ENCODE peak calls at places on chromosome 10, in six cellular contexts. N, D, C, R, B and P are unnamed samples.

GRCh38 chr10:129323311-129323710 is 143.7 kb upstream of the MGMT start:
- DNase-seq in N (no peak), D (no peak), C (no peak), R (no peak), B (no peak), P (no peak)

GRCh38 chr10:132904169-132904813 is 38.1 kb downstream of the CFAP46 start:
- DNase-seq in N (no peak), D (peak; percentile 77), C (peak; percentile 88), R (peak; percentile 54), B (peak; percentile 34), P (peak; percentile 53)

GRCh38 chr10:79375321-79376077 is 28.2 kb downstream of the PPIF start:
- DNase-seq in N (no peak), D (peak; percentile 28), C (no peak), R (peak; percentile 72), B (no peak), P (no peak)

GRCh38 chr10:126945351-126946035 is 40.3 kb downstream of the DOCK1 start:
- DNase-seq in N (no peak), D (no peak), C (no peak), R (peak; percentile 57), B (no peak), P (no peak)

GRCh38 chr10:6689036-6689435 is 109.0 kb upstream of the PRKCQ start:
- DNase-seq in N (no peak), D (no peak), C (no peak), R (no peak), B (no peak), P (no peak)

GRCh38 chr10:113858541-113858940 is 4.1 kb downstream of the NHLRC2 start:
- DNase-seq in N (no peak), D (no peak), C (no peak), R (no peak), B (no peak), P (peak; percentile 1)

GRCh38 chr10:5620223-5620721 is 46.1 kb downstream of the ASB13 start:
- DNase-seq in N (no peak), D (no peak), C (no peak), R (peak; percentile 85), B (no peak), P (no peak)

GRCh38 chr10:63767512-63767911 is 246.3 kb downstream of the REEP3 start:
- DNase-seq in N (no peak), D (peak; percentile 38), C (no peak), R (no peak), B (peak; percentile 28), P (no peak)

GRCh38 chr10:17784701-17785100 is 24.4 kb upstream of the MRC1 start:
- DNase-seq in N (no peak), D (peak; percentile 75), C (no peak), R (no peak), B (no peak), P (no peak)

GRCh38 chr10:78211476-78212110 is 177.9 kb downstream of the RPS24 start:
- DNase-seq in N (peak; percentile 35), D (peak; percentile 83), C (peak; percentile 43), R (peak; percentile 67), B (peak; percentile 65), P (peak; percentile 60)

GRCh38 chr10:55426138-55426537 is 625.1 kb upstream of the PCDH15 start:
- DNase-seq in N (no peak), D (no peak), C (no peak), R (no peak), B (no peak), P (no peak)

GRCh38 chr10:111126981-111127848 is 50.4 kb downstream of the ADRA2A start:
- DNase-seq in N (no peak), D (no peak), C (no peak), R (no peak), B (no peak), P (no peak)

GRCh38 chr10:51113007-51113406 is 38.7 kb downstream of the PRKG1 start:
- DNase-seq in N (no peak), D (no peak), C (no peak), R (no peak), B (no peak), P (no peak)

GRCh38 chr10:116312534-116312933 is 11.7 kb upstream of the CCDC172 start:
- DNase-seq in N (no peak), D (no peak), C (no peak), R (no peak), B (peak; percentile 84), P (no peak)

GRCh38 chr10:43251664-43252165 is 15.2 kb downstream of the RASGEF1A start:
- DNase-seq in N (no peak), D (no peak), C (peak; percentile 19), R (no peak), B (no peak), P (no peak)

GRCh38 chr10:11177926-11178453 is 160.3 kb downstream of the CELF2 start:
- DNase-seq in N (no peak), D (no peak), C (no peak), R (no peak), B (no peak), P (no peak)

GRCh38 chr10:125033146-125033924 is 91.4 kb downstream of the ZRANB1 start:
- DNase-seq in N (no peak), D (no peak), C (no peak), R (no peak), B (no peak), P (no peak)

GRCh38 chr10:76306859-76307258 is 875.4 kb downstream of the LRMDA start:
- DNase-seq in N (no peak), D (peak; percentile 43), C (no peak), R (no peak), B (no peak), P (no peak)

GRCh38 chr10:120505866-120506265 is 48.8 kb downstream of the PLPP4 start:
- DNase-seq in N (no peak), D (peak; percentile 58), C (no peak), R (no peak), B (no peak), P (no peak)

GRCh38 chr10:12720217-12720981 is 281.1 kb downstream of the CCDC3 start:
- DNase-seq in N (peak; percentile 62), D (no peak), C (peak; percentile 20), R (peak; percentile 96), B (peak; percentile 60), P (peak; percentile 95)